ENCODE peak calls at places on chromosomes 6 and 20, in eight cellular contexts. E is left lung, W is aorta, J is tibial artery, B is GM23248, V is spleen, T is fibroblast of lung, L is lower lobe of right lung. Q is an unnamed sample. For H3K27me3, the result is how much of the 10 kb centered on the place peaks cover.

GRCh38 chr6:149053848-149054558 is 263.5 kb upstream of the TAB2 start:
- DNase-seq in E (no peak), W (no peak), J (no peak), B (no peak), V (no peak), T (no peak), L (no peak), Q (no peak)

GRCh38 chr20:58651548-58651822 is 402 bp downstream of the STX16 start:
- DNase-seq in E (no peak), W (no peak), J (no peak), B (no peak), V (no peak), T (no peak), L (no peak), Q (no peak)

GRCh38 chr6:49264496-49264895 is 198.6 kb downstream of the MMUT start:
- DNase-seq in E (peak), W (no peak), J (no peak), B (no peak), V (no peak), T (no peak), L (no peak), Q (no peak)

GRCh38 chr20:5569021-5569420 is 181.2 kb upstream of the SHLD1 start:
- DNase-seq in E (no peak), W (no peak), J (no peak), B (peak), V (no peak), T (peak), L (no peak), Q (peak)

GRCh38 chr6:45972795-45973503 is 42.7 kb downstream of the CLIC5 start:
- DNase-seq in E (no peak), W (no peak), J (no peak), B (no peak), V (no peak), T (no peak), L (no peak), Q (no peak)

GRCh38 chr20:34970193-34971037 is 14.7 kb downstream of the MYH7B start:
- DNase-seq in E (peak), W (peak), J (no peak), B (no peak), V (no peak), T (no peak), L (no peak), Q (no peak)

GRCh38 chr6:33128318-33128717 is 52.5 kb downstream of the HLA-DPB1 start:
- DNase-seq in E (no peak), W (no peak), J (no peak), B (no peak), V (no peak), T (no peak), L (no peak), Q (no peak)

GRCh38 chr6:122530440-122531046 is 58.9 kb upstream of the SERINC1 start:
- DNase-seq in E (no peak), W (no peak), J (peak), B (peak), V (no peak), T (peak), L (no peak), Q (peak)

GRCh38 chr6:81929828-81930227 is 177.3 kb upstream of the TENT5A start:
- DNase-seq in E (no peak), W (no peak), J (no peak), B (peak), V (no peak), T (peak), L (no peak), Q (no peak)

GRCh38 chr6:157630463-157631080 is 192.5 kb upstream of the SNX9 start:
- DNase-seq in E (no peak), W (peak), J (no peak), B (no peak), V (no peak), T (no peak), L (no peak), Q (no peak)

GRCh38 chr6:26202811-26203583 is 115.8 kb downstream of the HFE start:
- DNase-seq in E (no peak), W (no peak), J (no peak), B (no peak), V (no peak), T (no peak), L (no peak), Q (no peak)

GRCh38 chr6:166009385-166010031 is 158.1 kb downstream of the TBXT start:
- DNase-seq in E (no peak), W (no peak), J (no peak), B (no peak), V (no peak), T (no peak), L (no peak), Q (no peak)
- H3K27me3 ChIP-seq in E (half or more), W (under half), J (half or more), B (under half), V (half or more), T (under half), L (half or more), Q (under half)

GRCh38 chr6:19181252-19181651 is 655.9 kb upstream of the ID4 start:
- DNase-seq in E (no peak), W (no peak), J (peak), B (peak), V (no peak), T (no peak), L (no peak), Q (no peak)

GRCh38 chr6:19180348-19181073 is 656.7 kb upstream of the ID4 start:
- DNase-seq in E (no peak), W (peak), J (peak), B (peak), V (no peak), T (peak), L (no peak), Q (peak)
- H3K27ac ChIP-seq in E (no peak), W (no peak), J (peak), B (peak), V (no peak), T (no peak), L (peak), Q (no peak)

GRCh38 chr6:17015551-17016381 is 86.1 kb upstream of the STMND1 start:
- DNase-seq in E (peak), W (peak), J (peak), B (no peak), V (peak), T (peak), L (peak), Q (peak)
- H3K4me3 ChIP-seq in E (peak), W (peak), J (peak), B (no peak), V (no peak), T (no peak), L (peak), Q (peak)

GRCh38 chr20:21511850-21512633 is 1.8 kb downstream of the NKX2-2 start:
- DNase-seq in E (peak), W (no peak), J (no peak), B (no peak), V (no peak), T (no peak), L (peak), Q (no peak)
- H3K27me3 ChIP-seq in E (half or more), W (under half), J (half or more), B (half or more), V (half or more), T (half or more), L (half or more), Q (half or more)

DNA sequence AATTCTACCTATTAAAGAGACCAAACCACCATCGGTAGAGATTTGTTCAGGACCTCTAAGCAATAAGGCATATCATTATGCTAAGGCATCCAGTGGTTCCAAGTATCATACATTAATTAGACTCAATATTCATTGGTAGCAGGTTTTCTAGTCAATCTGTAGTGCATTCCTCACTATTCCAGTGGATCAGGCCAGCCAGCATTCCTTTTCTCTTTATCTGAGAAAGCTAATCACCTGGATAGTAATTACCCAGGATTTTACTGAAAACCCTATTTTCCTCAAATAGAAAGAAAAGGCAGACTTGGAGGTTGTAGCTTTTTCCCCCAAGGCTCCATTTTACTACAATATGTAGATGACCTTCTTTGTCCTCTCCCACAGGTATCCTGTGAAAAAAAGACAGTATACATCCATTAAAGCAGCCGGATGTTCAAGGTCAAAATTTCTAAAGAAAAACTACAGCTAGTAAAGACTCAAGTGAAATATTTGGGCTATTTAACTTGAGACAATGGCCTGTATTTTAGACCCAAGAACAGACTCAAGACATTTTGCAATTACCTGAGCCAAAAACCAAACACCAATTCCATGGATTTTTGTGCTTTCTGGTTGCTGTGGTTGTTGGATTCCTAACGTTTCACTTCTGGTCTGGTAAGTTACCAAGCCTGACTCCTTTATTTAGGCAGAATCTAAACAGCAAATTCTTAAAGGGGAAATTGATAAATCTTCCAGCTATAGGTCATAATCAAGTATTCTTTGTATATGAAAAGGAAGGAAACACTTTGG is 149.1 kb upstream of the MOCS1 start:
- DNase-seq in E (no peak), W (no peak), J (no peak), B (no peak), V (no peak), T (no peak), L (no peak), Q (no peak)
- H3K27ac ChIP-seq in E (no peak), W (no peak), J (no peak), B (no peak), V (no peak), T (no peak), L (no peak), Q (no peak)

GRCh38 chr20:40462600-40462999 is 226.4 kb downstream of the MAFB start:
- DNase-seq in E (no peak), W (no peak), J (no peak), B (no peak), V (no peak), T (no peak), L (no peak), Q (no peak)

GRCh38 chr20:40464731-40465208 is 224.3 kb downstream of the MAFB start:
- DNase-seq in E (no peak), W (no peak), J (no peak), B (no peak), V (no peak), T (no peak), L (no peak), Q (no peak)

GRCh38 chr20:40457404-40457803 is 231.6 kb downstream of the MAFB start:
- DNase-seq in E (no peak), W (no peak), J (no peak), B (no peak), V (no peak), T (no peak), L (no peak), Q (no peak)

GRCh38 chr20:40463171-40463570 is 225.9 kb downstream of the MAFB start:
- DNase-seq in E (peak), W (no peak), J (peak), B (no peak), V (no peak), T (no peak), L (no peak), Q (no peak)

GRCh38 chr20:40459299-40459698 is 229.7 kb downstream of the MAFB start:
- DNase-seq in E (no peak), W (no peak), J (no peak), B (no peak), V (no peak), T (no peak), L (no peak), Q (no peak)
- H3K4me3 ChIP-seq in E (no peak), W (no peak), J (no peak), B (no peak), V (no peak), T (no peak), L (no peak), Q (no peak)

GRCh38 chr20:18164356-18164755 is 26.7 kb downstream of the KAT14 start:
- DNase-seq in E (no peak), W (no peak), J (no peak), B (peak), V (no peak), T (peak), L (no peak), Q (peak)
- H3K27me3 ChIP-seq in E (under half), W (under half), J (under half), B (under half), V (under half), T (under half), L (under half), Q (under half)

GRCh38 chr20:62063981-62064787 is 1.5 kb downstream of the TAF4 start:
- DNase-seq in E (no peak), W (no peak), J (no peak), B (peak), V (peak), T (no peak), L (peak), Q (no peak)
- H3K27ac ChIP-seq in E (no peak), W (no peak), J (peak), B (no peak), V (no peak), T (no peak), L (no peak), Q (no peak)

GRCh38 chr20:48818031-48818370 is 9.8 kb downstream of the PREX1 start:
- DNase-seq in E (no peak), W (peak), J (no peak), B (no peak), V (peak), T (no peak), L (no peak), Q (no peak)

GRCh38 chr20:48818481-48818987 is 9.3 kb downstream of the PREX1 start:
- DNase-seq in E (no peak), W (peak), J (no peak), B (no peak), V (peak), T (no peak), L (no peak), Q (no peak)

GRCh38 chr20:48819089-48819488 is 8.7 kb downstream of the PREX1 start:
- DNase-seq in E (no peak), W (peak), J (no peak), B (no peak), V (peak), T (no peak), L (no peak), Q (no peak)

GRCh38 chr20:48816282-48816860 is 11.4 kb downstream of the PREX1 start:
- DNase-seq in E (no peak), W (peak), J (no peak), B (no peak), V (peak), T (no peak), L (no peak), Q (no peak)

GRCh38 chr20:48817367-48818030 is 10.3 kb downstream of the PREX1 start:
- DNase-seq in E (no peak), W (peak), J (no peak), B (no peak), V (peak), T (no peak), L (no peak), Q (no peak)
- H3K4me3 ChIP-seq in E (no peak), W (no peak), J (no peak), B (no peak), V (no peak), T (no peak), L (no peak), Q (no peak)

DNA sequence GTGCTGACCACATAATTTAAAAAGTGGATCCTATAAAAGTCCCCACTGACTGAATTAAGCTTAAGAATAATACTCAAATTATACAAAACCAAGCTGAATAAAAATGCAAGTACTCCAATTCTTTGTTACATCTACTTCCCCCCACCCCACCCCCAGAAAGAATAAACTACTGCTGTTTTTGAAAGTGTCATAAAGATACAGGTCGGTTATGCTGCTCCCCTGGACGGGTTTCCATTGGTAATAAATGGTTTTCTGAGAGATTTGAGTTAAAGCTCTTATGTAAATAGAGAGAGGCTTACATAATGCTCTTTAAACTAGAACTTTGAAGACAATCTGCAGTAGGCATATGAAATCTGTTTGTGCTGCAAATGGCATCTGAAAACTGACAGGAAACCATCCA is 10.9 kb upstream of the POU3F2 start:
- DNase-seq in E (no peak), W (no peak), J (no peak), B (no peak), V (no peak), T (no peak), L (no peak), Q (no peak)
- H3K27me3 ChIP-seq in E (half or more), W (under half), J (half or more), B (half or more), V (half or more), T (half or more), L (half or more), Q (half or more)